ENCODE peak calls at places on chromosomes 16 and 17, in six cellular contexts. U, G, T, Q, A and S are unnamed samples.

GRCh38 chr17:62172492-62173291 is 107.6 kb upstream of the MED13 start:
- DNase-seq in A (no peak), U (no peak), T (no peak), Q (no peak), G (peak; percentile 70), S (no peak)

GRCh38 chr16:75402174-75402820 is 31.0 kb downstream of the CFDP1 start:
- DNase-seq in A (no peak), Q (no peak), T (no peak), U (peak; percentile 40), G (peak; percentile 64), S (no peak)

GRCh38 chr16:51968756-51969155 is 578.2 kb downstream of the TOX3 start:
- DNase-seq in U (peak; percentile 29), G (no peak), Q (no peak), A (no peak), T (no peak), S (no peak)

GRCh38 chr17:5584971-5585794 is 874 bp upstream of the NLRP1 start:
- DNase-seq in U (peak; percentile 94), T (peak; percentile 35), A (no peak), G (peak; percentile 74), Q (no peak), S (peak; percentile 26)

GRCh38 chr17:82273327-82274133 is at the start of gene CSNK1D:
- DNase-seq in A (peak; percentile 92), G (peak; percentile 91), Q (peak; percentile 94), U (peak; percentile 78), T (peak; percentile 81), S (peak; percentile 91)

GRCh38 chr16:8898660-8899318 is 16.6 kb downstream of the LITAFD start:
- DNase-seq in Q (no peak), G (no peak), T (no peak), A (no peak), U (no peak), S (no peak)

GRCh38 chr17:8789743-8790142 is 9.4 kb downstream of the MFSD6L start:
- DNase-seq in G (no peak), Q (peak; percentile 37), T (no peak), A (no peak), U (no peak), S (no peak)

GRCh38 chr17:32819035-32819434 is 57.9 kb downstream of the MYO1D start:
- DNase-seq in U (peak; percentile 82), G (peak; percentile 46), Q (no peak), T (no peak), A (no peak), S (no peak)

GRCh38 chr16:57240872-57241271 is 4.2 kb upstream of the ARL2BP start:
- DNase-seq in T (no peak), U (no peak), A (no peak), Q (no peak), G (no peak), S (no peak)

GRCh38 chr16:29848420-29849297 is 14.4 kb downstream of the CDIPT start:
- DNase-seq in A (peak; percentile 53), G (peak; percentile 74), Q (peak; percentile 84), U (peak; percentile 60), T (peak; percentile 28), S (peak; percentile 68)